ENCODE peak calls at places on chromosomes 13 and 19, in nine cellular contexts. One of them, this sample, is unnamed.

GRCh38 chr13:102041544-102041943 is 360.3 kb downstream of the FGF14 start:
- DNase-seq in esophagus squamous epithelium: no peak
- DNase-seq in lower lobe of right lung: no peak
- DNase-seq in foreskin keratinocyte: no peak
- DNase-seq in astrocyte of the cerebellum: no peak
- DNase-seq in thoracic aorta: no peak
- DNase-seq in Panc1: no peak
- DNase-seq in heart left ventricle: no peak
- DNase-seq in kidney epithelial cell: no peak
- DNase-seq in this sample: no peak

GRCh38 chr19:34436716-34437115 is 8.5 kb downstream of the UBA2 start:
- DNase-seq in Panc1: no peak
- DNase-seq in heart left ventricle: no peak
- DNase-seq in foreskin keratinocyte: no peak
- DNase-seq in lower lobe of right lung: no peak
- DNase-seq in astrocyte of the cerebellum: no peak
- DNase-seq in esophagus squamous epithelium: no peak
- DNase-seq in kidney epithelial cell: no peak
- DNase-seq in thoracic aorta: no peak
- DNase-seq in this sample: no peak

GRCh38 chr19:47273313-47274070 is 1.2 kb upstream of the INAFM1 start:
- DNase-seq in thoracic aorta: peak
- DNase-seq in lower lobe of right lung: peak
- DNase-seq in foreskin keratinocyte: peak
- DNase-seq in heart left ventricle: peak
- DNase-seq in esophagus squamous epithelium: peak
- DNase-seq in astrocyte of the cerebellum: peak
- DNase-seq in kidney epithelial cell: no peak
- DNase-seq in Panc1: no peak
- DNase-seq in this sample: peak

GRCh38 chr13:24208314-24208713 is 47.8 kb downstream of the SPATA13 start:
- DNase-seq in thoracic aorta: no peak
- DNase-seq in esophagus squamous epithelium: no peak
- DNase-seq in astrocyte of the cerebellum: peak
- DNase-seq in foreskin keratinocyte: peak
- DNase-seq in Panc1: no peak
- DNase-seq in kidney epithelial cell: peak
- DNase-seq in heart left ventricle: no peak
- DNase-seq in lower lobe of right lung: no peak
- DNase-seq in this sample: peak

GRCh38 chr19:55830656-55831055 is 1.1 kb downstream of the NLRP11 start:
- DNase-seq in kidney epithelial cell: no peak
- DNase-seq in heart left ventricle: no peak
- DNase-seq in astrocyte of the cerebellum: no peak
- DNase-seq in Panc1: no peak
- DNase-seq in esophagus squamous epithelium: no peak
- DNase-seq in foreskin keratinocyte: no peak
- DNase-seq in lower lobe of right lung: no peak
- DNase-seq in thoracic aorta: no peak
- DNase-seq in this sample: no peak

GRCh38 chr13:112845511-112846144 is 123.4 kb upstream of the MCF2L start:
- DNase-seq in foreskin keratinocyte: no peak
- DNase-seq in Panc1: no peak
- DNase-seq in esophagus squamous epithelium: no peak
- DNase-seq in kidney epithelial cell: no peak
- DNase-seq in thoracic aorta: no peak
- DNase-seq in lower lobe of right lung: no peak
- DNase-seq in heart left ventricle: no peak
- DNase-seq in astrocyte of the cerebellum: no peak
- DNase-seq in this sample: no peak

GRCh38 chr13:53064721-53065120 is 36.1 kb downstream of the OLFM4 start:
- DNase-seq in lower lobe of right lung: no peak
- DNase-seq in heart left ventricle: peak
- DNase-seq in foreskin keratinocyte: no peak
- DNase-seq in astrocyte of the cerebellum: no peak
- DNase-seq in kidney epithelial cell: no peak
- DNase-seq in esophagus squamous epithelium: no peak
- DNase-seq in Panc1: no peak
- DNase-seq in thoracic aorta: no peak
- DNase-seq in this sample: no peak

GRCh38 chr13:73235385-73235784 is 176.6 kb downstream of the KLF5 start:
- DNase-seq in esophagus squamous epithelium: no peak
- DNase-seq in astrocyte of the cerebellum: peak
- DNase-seq in lower lobe of right lung: no peak
- DNase-seq in kidney epithelial cell: no peak
- DNase-seq in thoracic aorta: no peak
- DNase-seq in Panc1: no peak
- DNase-seq in heart left ventricle: no peak
- DNase-seq in foreskin keratinocyte: no peak
- DNase-seq in this sample: no peak

DNA sequence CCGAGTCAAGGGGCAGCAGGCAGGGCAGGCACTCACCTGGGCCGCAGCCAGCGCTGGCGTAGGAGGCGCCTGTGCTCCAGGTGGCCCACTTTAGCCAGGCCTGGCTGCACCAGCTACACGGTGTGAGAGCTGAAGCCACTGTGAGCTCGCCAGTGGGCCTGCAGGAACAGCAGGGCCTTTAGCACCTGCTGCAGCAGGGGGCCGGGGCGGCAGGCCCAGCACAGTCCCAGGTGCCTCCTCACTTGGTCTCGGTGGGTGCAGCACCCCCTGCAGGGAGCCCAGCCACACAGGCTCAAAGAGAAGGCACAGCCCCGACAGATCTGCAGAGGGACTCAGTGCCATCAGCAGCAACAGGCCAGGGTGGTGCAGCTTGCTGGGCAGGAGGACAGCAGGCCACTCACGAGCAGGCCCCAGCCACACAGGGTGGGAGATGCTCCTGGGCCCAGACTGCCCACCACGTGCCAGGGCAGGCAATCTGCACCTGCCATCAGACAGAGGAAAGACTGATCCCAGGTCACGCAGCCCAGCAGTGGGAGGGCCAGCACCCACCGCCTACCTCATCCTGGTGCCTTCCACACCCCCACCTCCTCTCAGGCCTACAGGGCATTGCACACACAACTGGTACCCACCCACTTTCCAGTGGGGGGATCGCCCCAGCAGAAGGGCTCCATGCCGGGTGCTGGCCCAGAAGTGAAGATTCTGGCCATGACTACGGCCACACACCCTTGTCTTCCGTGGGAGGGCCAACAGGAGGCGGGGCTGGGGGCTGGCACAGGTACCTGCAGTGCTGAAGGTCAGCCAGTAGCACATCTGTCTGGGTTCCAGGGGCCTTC is 15.8 kb downstream of the ARHGAP33 start:
- DNase-seq in Panc1: no peak
- DNase-seq in lower lobe of right lung: no peak
- DNase-seq in kidney epithelial cell: no peak
- DNase-seq in thoracic aorta: no peak
- DNase-seq in heart left ventricle: no peak
- DNase-seq in esophagus squamous epithelium: no peak
- DNase-seq in foreskin keratinocyte: no peak
- DNase-seq in astrocyte of the cerebellum: no peak
- DNase-seq in this sample: no peak
- TF ChIP-seq CTCF in Panc1: no peak
- TF ChIP-seq CTCF in lower lobe of right lung: no peak
- TF ChIP-seq CTCF in kidney epithelial cell: no peak
- TF ChIP-seq CTCF in thoracic aorta: no peak
- TF ChIP-seq CTCF in heart left ventricle: no peak
- TF ChIP-seq CTCF in esophagus squamous epithelium: no peak
- TF ChIP-seq CTCF in foreskin keratinocyte: peak
- TF ChIP-seq CTCF in astrocyte of the cerebellum: no peak
- TF ChIP-seq CTCF in this sample: peak

GRCh38 chr13:84080748-84081530 is 198.7 kb upstream of the SLITRK1 start:
- DNase-seq in foreskin keratinocyte: no peak
- DNase-seq in thoracic aorta: no peak
- DNase-seq in heart left ventricle: no peak
- DNase-seq in kidney epithelial cell: no peak
- DNase-seq in astrocyte of the cerebellum: no peak
- DNase-seq in lower lobe of right lung: no peak
- DNase-seq in esophagus squamous epithelium: no peak
- DNase-seq in Panc1: no peak
- DNase-seq in this sample: no peak

GRCh38 chr13:84088996-84089395 is 206.7 kb upstream of the SLITRK1 start:
- DNase-seq in Panc1: no peak
- DNase-seq in kidney epithelial cell: no peak
- DNase-seq in esophagus squamous epithelium: no peak
- DNase-seq in lower lobe of right lung: no peak
- DNase-seq in astrocyte of the cerebellum: no peak
- DNase-seq in foreskin keratinocyte: no peak
- DNase-seq in heart left ventricle: no peak
- DNase-seq in thoracic aorta: no peak
- DNase-seq in this sample: no peak

DNA sequence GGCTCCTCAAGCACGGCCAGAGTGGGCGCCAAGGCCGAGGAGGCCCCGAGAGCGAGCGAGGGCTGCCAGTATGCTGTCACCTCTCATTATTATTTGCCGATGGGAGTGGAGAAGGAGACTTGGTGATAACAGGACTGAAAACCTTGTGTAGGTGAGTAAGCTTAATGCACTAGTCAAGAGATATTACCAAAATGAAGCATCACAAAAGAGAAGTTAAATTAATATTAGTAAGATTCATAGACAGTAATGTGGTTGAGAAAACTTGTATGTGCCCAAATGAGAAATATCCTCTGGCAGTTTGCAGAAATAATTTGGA is 204.5 kb upstream of the SLITRK1 start:
- DNase-seq in kidney epithelial cell: no peak
- DNase-seq in thoracic aorta: no peak
- DNase-seq in lower lobe of right lung: no peak
- DNase-seq in foreskin keratinocyte: no peak
- DNase-seq in esophagus squamous epithelium: no peak
- DNase-seq in heart left ventricle: no peak
- DNase-seq in astrocyte of the cerebellum: no peak
- DNase-seq in Panc1: no peak
- DNase-seq in this sample: no peak
- TF ChIP-seq CTCF in kidney epithelial cell: no peak
- TF ChIP-seq CTCF in thoracic aorta: no peak
- TF ChIP-seq CTCF in lower lobe of right lung: no peak
- TF ChIP-seq CTCF in foreskin keratinocyte: no peak
- TF ChIP-seq CTCF in esophagus squamous epithelium: no peak
- TF ChIP-seq CTCF in heart left ventricle: no peak
- TF ChIP-seq CTCF in astrocyte of the cerebellum: no peak
- TF ChIP-seq CTCF in Panc1: no peak
- TF ChIP-seq CTCF in this sample: no peak

GRCh38 chr19:52366414-52366824 is 3.3 kb upstream of the ZNF880 start:
- DNase-seq in esophagus squamous epithelium: no peak
- DNase-seq in thoracic aorta: no peak
- DNase-seq in lower lobe of right lung: no peak
- DNase-seq in heart left ventricle: no peak
- DNase-seq in Panc1: no peak
- DNase-seq in kidney epithelial cell: no peak
- DNase-seq in foreskin keratinocyte: no peak
- DNase-seq in astrocyte of the cerebellum: no peak
- DNase-seq in this sample: no peak

GRCh38 chr19:52370341-52370710 is 603 bp downstream of the ZNF880 start:
- DNase-seq in thoracic aorta: no peak
- DNase-seq in Panc1: no peak
- DNase-seq in astrocyte of the cerebellum: no peak
- DNase-seq in lower lobe of right lung: no peak
- DNase-seq in heart left ventricle: no peak
- DNase-seq in kidney epithelial cell: no peak
- DNase-seq in foreskin keratinocyte: no peak
- DNase-seq in esophagus squamous epithelium: no peak
- DNase-seq in this sample: no peak

DNA sequence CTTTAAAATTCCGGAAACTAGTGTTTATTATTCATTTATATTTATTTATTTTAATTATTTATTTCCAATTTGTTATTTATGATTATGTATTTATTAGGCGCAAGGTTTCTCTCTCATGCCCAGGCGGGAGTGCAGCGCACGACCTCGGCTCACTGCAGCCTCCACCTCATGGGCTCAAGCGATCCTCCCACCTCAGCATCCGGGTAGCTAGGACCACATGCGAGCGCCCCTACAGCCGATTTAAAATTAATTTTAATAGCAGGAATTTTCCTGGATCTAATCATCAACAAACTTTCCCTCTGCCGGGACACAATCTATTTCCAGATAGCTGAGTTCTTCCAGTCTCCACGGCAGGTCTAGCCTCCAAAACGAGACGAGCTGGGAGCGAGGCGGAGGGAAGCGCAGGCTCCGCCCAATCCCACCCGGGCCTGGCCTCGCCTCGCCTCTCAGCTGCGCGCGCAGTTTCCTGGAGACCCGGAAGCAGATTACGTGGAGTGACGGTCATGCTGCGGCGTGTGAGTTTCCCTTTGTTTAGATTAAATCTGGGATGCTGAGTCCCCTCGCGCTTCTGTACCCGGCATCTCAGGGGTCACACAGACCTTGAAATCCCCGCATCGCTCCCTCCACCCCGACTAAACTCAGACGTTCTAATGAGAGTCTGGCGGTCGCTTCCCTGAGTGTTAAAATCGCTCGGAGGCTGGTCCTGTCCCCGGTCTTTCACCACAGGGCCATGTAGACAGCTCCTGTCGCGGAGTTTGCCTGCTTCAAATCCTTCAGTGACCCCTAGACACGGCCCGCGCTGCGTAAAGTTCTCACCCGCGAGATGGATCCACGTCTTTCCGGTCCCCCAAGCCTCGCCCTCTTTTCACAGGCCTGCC is at the start of gene ZNF880:
- DNase-seq in foreskin keratinocyte: peak
- DNase-seq in lower lobe of right lung: peak
- DNase-seq in heart left ventricle: peak
- DNase-seq in esophagus squamous epithelium: peak
- DNase-seq in astrocyte of the cerebellum: peak
- DNase-seq in kidney epithelial cell: peak
- DNase-seq in Panc1: peak
- DNase-seq in thoracic aorta: peak
- DNase-seq in this sample: peak
- TF ChIP-seq CTCF in foreskin keratinocyte: peak
- TF ChIP-seq CTCF in lower lobe of right lung: no peak
- TF ChIP-seq CTCF in heart left ventricle: no peak
- TF ChIP-seq CTCF in esophagus squamous epithelium: no peak
- TF ChIP-seq CTCF in astrocyte of the cerebellum: no peak
- TF ChIP-seq CTCF in kidney epithelial cell: no peak
- TF ChIP-seq CTCF in Panc1: no peak
- TF ChIP-seq CTCF in thoracic aorta: peak
- TF ChIP-seq CTCF in this sample: no peak

GRCh38 chr19:2083174-2083854 is 12.8 kb downstream of the MOB3A start:
- DNase-seq in esophagus squamous epithelium: no peak
- DNase-seq in astrocyte of the cerebellum: no peak
- DNase-seq in heart left ventricle: no peak
- DNase-seq in lower lobe of right lung: no peak
- DNase-seq in foreskin keratinocyte: no peak
- DNase-seq in kidney epithelial cell: no peak
- DNase-seq in thoracic aorta: no peak
- DNase-seq in Panc1: no peak
- DNase-seq in this sample: no peak

GRCh38 chr19:2089727-2090053 is 6.4 kb downstream of the MOB3A start:
- DNase-seq in lower lobe of right lung: no peak
- DNase-seq in astrocyte of the cerebellum: no peak
- DNase-seq in heart left ventricle: no peak
- DNase-seq in foreskin keratinocyte: no peak
- DNase-seq in thoracic aorta: no peak
- DNase-seq in esophagus squamous epithelium: no peak
- DNase-seq in Panc1: no peak
- DNase-seq in kidney epithelial cell: no peak
- DNase-seq in this sample: no peak

GRCh38 chr19:2084993-2085720 is 11.0 kb downstream of the MOB3A start:
- DNase-seq in Panc1: no peak
- DNase-seq in foreskin keratinocyte: no peak
- DNase-seq in astrocyte of the cerebellum: no peak
- DNase-seq in thoracic aorta: no peak
- DNase-seq in esophagus squamous epithelium: peak
- DNase-seq in heart left ventricle: peak
- DNase-seq in lower lobe of right lung: peak
- DNase-seq in kidney epithelial cell: no peak
- DNase-seq in this sample: no peak

GRCh38 chr19:2089001-2089711 is 7.0 kb downstream of the MOB3A start:
- DNase-seq in kidney epithelial cell: no peak
- DNase-seq in heart left ventricle: no peak
- DNase-seq in foreskin keratinocyte: peak
- DNase-seq in lower lobe of right lung: no peak
- DNase-seq in esophagus squamous epithelium: no peak
- DNase-seq in thoracic aorta: no peak
- DNase-seq in Panc1: no peak
- DNase-seq in astrocyte of the cerebellum: no peak
- DNase-seq in this sample: no peak

GRCh38 chr19:2087621-2088100 is 8.5 kb downstream of the MOB3A start:
- DNase-seq in astrocyte of the cerebellum: no peak
- DNase-seq in thoracic aorta: no peak
- DNase-seq in Panc1: no peak
- DNase-seq in kidney epithelial cell: no peak
- DNase-seq in lower lobe of right lung: no peak
- DNase-seq in heart left ventricle: no peak
- DNase-seq in esophagus squamous epithelium: no peak
- DNase-seq in foreskin keratinocyte: no peak
- DNase-seq in this sample: no peak
- TF ChIP-seq CTCF in astrocyte of the cerebellum: no peak
- TF ChIP-seq CTCF in thoracic aorta: no peak
- TF ChIP-seq CTCF in Panc1: no peak
- TF ChIP-seq CTCF in kidney epithelial cell: no peak
- TF ChIP-seq CTCF in lower lobe of right lung: no peak
- TF ChIP-seq CTCF in heart left ventricle: no peak
- TF ChIP-seq CTCF in esophagus squamous epithelium: no peak
- TF ChIP-seq CTCF in foreskin keratinocyte: no peak
- TF ChIP-seq CTCF in this sample: no peak